ENCODE peak calls at places on chromosome 13, in nine cellular contexts. P is mammary epithelial cell; H is thoracic aorta; Q is uterus; B is MG63; E is CD4-positive, CD25-positive, alpha-beta regulatory T cell; G is colonic mucosa; O is esophagus squamous epithelium; V is neural progenitor cell. U is an unnamed sample. For H3K36me3 and H3K9me3, the result is how much of the 10 kb centered on the place peaks cover.

GRCh38 chr13:35474551-35474950 is 1.9 kb downstream of the MAB21L1 start:
- DNase-seq in P (no peak), H (no peak), Q (no peak), B (no peak), E (no peak), G (no peak), O (no peak), V (peak), U (no peak)

GRCh38 chr13:44013666-44014291 is 134.1 kb downstream of the LACC1 start:
- DNase-seq in P (peak), H (no peak), Q (peak), B (no peak), E (no peak), G (no peak), O (no peak), V (no peak), U (no peak)

GRCh38 chr13:28031220-28031903 is 42.9 kb upstream of the URAD start:
- DNase-seq in P (no peak), H (no peak), Q (no peak), B (no peak), E (no peak), G (no peak), O (no peak), V (no peak), U (no peak)

GRCh38 chr13:40189426-40189825 is 477.0 kb downstream of the FOXO1 start:
- DNase-seq in P (no peak), H (no peak), Q (no peak), B (no peak), E (peak), G (no peak), O (no peak), V (no peak), U (no peak)

GRCh38 chr13:90760639-90761038 is 586.8 kb upstream of the MIR17HG start:
- DNase-seq in P (peak), H (no peak), Q (no peak), B (no peak), E (no peak), G (no peak), O (no peak), V (no peak), U (no peak)

GRCh38 chr13:50801087-50801931 is 42.2 kb downstream of the DLEU7 start:
- DNase-seq in P (peak), H (no peak), Q (peak), B (peak), E (peak), G (peak), O (no peak), V (peak), U (peak)

GRCh38 chr13:113905942-113906341 is 42.1 kb upstream of the GAS6 start:
- DNase-seq in P (no peak), H (no peak), Q (no peak), B (no peak), E (no peak), G (peak), O (no peak), V (no peak), U (no peak)

GRCh38 chr13:22106058-22106457 is 435.2 kb downstream of the FGF9 start:
- DNase-seq in P (no peak), H (no peak), Q (no peak), B (no peak), E (no peak), G (no peak), O (no peak), V (no peak), U (no peak)

GRCh38 chr13:24997367-24997967 is 98.5 kb upstream of the PABPC3 start:
- DNase-seq in P (no peak), H (no peak), Q (no peak), B (no peak), E (peak), G (peak), O (no peak), V (peak), U (no peak)

GRCh38 chr13:69571606-69572323 is 535.9 kb upstream of the ATXN8OS start:
- DNase-seq in P (no peak), H (no peak), Q (no peak), B (no peak), E (no peak), G (no peak), O (no peak), V (no peak), U (no peak)

GRCh38 chr13:102132896-102133295 is 269.0 kb downstream of the FGF14 start:
- DNase-seq in P (no peak), H (no peak), Q (no peak), B (no peak), E (no peak), G (no peak), O (no peak), V (no peak), U (no peak)

GRCh38 chr13:106524108-106524507 is 11.4 kb downstream of the EFNB2 start:
- DNase-seq in P (no peak), H (no peak), Q (no peak), B (no peak), E (no peak), G (no peak), O (no peak), V (no peak), U (no peak)

GRCh38 chr13:18959229-18959628 is 222.4 kb downstream of the TUBA3C start:
- DNase-seq in P (no peak), H (no peak), Q (no peak), B (no peak), E (no peak), G (no peak), O (no peak), V (no peak), U (no peak)

GRCh38 chr13:27053902-27054595 is 117.6 kb downstream of the USP12 start:
- DNase-seq in P (peak), H (no peak), Q (no peak), B (peak), E (no peak), G (no peak), O (no peak), V (no peak), U (no peak)

GRCh38 chr13:97122381-97122996 is 99.6 kb upstream of the MBNL2 start:
- DNase-seq in P (peak), H (no peak), Q (no peak), B (no peak), E (no peak), G (no peak), O (no peak), V (no peak), U (no peak)

GRCh38 chr13:101763191-101763590 is 310.7 kb downstream of the ITGBL1 start:
- DNase-seq in P (peak), H (no peak), Q (no peak), B (no peak), E (no peak), G (no peak), O (no peak), V (no peak), U (no peak)

GRCh38 chr13:99967884-99968520 is 3.6 kb downstream of the ZIC5 start:
- DNase-seq in P (no peak), H (no peak), Q (no peak), B (no peak), E (no peak), G (no peak), O (no peak), V (peak), U (no peak)

GRCh38 chr13:37001921-37002250 is 1.3 kb downstream of the EXOSC8 start:
- DNase-seq in P (no peak), H (no peak), Q (no peak), B (no peak), E (no peak), G (no peak), O (no peak), V (no peak), U (no peak)

GRCh38 chr13:21812192-21812626 is 141.3 kb downstream of the FGF9 start:
- DNase-seq in P (peak), H (no peak), Q (no peak), B (no peak), E (no peak), G (no peak), O (no peak), V (peak), U (no peak)

GRCh38 chr13:71817335-71817734 is 49.7 kb downstream of the DACH1 start:
- DNase-seq in P (no peak), H (no peak), Q (no peak), B (no peak), E (no peak), G (no peak), O (no peak), V (no peak), U (no peak)

GRCh38 chr13:54402495-54402894 is 1373.9 kb downstream of the OLFM4 start:
- DNase-seq in P (no peak), H (no peak), Q (no peak), B (no peak), E (no peak), G (no peak), O (no peak), V (no peak), U (no peak)

GRCh38 chr13:40401911-40402776 is 264.3 kb downstream of the FOXO1 start:
- DNase-seq in P (peak), H (peak), Q (peak), B (peak), E (peak), G (peak), O (peak), V (no peak), U (no peak)

GRCh38 chr13:85725433-85725832 is 73.8 kb downstream of the SLITRK6 start:
- DNase-seq in P (no peak), H (no peak), Q (no peak), B (no peak), E (no peak), G (no peak), O (no peak), V (no peak), U (no peak)

GRCh38 chr13:95267662-95268369 is 33.4 kb downstream of the ABCC4 start:
- DNase-seq in P (peak), H (no peak), Q (peak), B (peak), E (no peak), G (peak), O (no peak), V (no peak), U (no peak)

GRCh38 chr13:65497265-65497664 is 1732.9 kb downstream of the PCDH9 start:
- DNase-seq in P (no peak), H (no peak), Q (no peak), B (no peak), E (no peak), G (no peak), O (no peak), V (no peak), U (no peak)

GRCh38 chr13:109666656-109667448 is 119.5 kb downstream of the IRS2 start:
- DNase-seq in P (peak), H (no peak), Q (no peak), B (no peak), E (no peak), G (no peak), O (no peak), V (no peak), U (no peak)

GRCh38 chr13:30898721-30899188 is 7.3 kb upstream of the MEDAG start:
- DNase-seq in P (peak), H (peak), Q (peak), B (peak), E (no peak), G (no peak), O (no peak), V (no peak), U (no peak)

GRCh38 chr13:108215428-108215827 is at the start of gene LIG4:
- DNase-seq in P (peak), H (peak), Q (peak), B (peak), E (peak), G (peak), O (peak), V (peak), U (peak)

GRCh38 chr13:30673669-30674521 is 56.2 kb downstream of the USPL1 start:
- DNase-seq in P (peak), H (peak), Q (peak), B (peak), E (peak), G (peak), O (peak), V (peak), U (peak)

GRCh38 chr13:52852444-52852843 is 4.0 kb upstream of the PCDH8 start:
- DNase-seq in P (no peak), H (no peak), Q (no peak), B (no peak), E (no peak), G (no peak), O (no peak), V (no peak), U (no peak)

GRCh38 chr13:60759499-60759898 is 362.5 kb downstream of the TDRD3 start:
- DNase-seq in P (no peak), H (no peak), Q (no peak), B (no peak), E (no peak), G (peak), O (no peak), V (peak), U (no peak)

DNA sequence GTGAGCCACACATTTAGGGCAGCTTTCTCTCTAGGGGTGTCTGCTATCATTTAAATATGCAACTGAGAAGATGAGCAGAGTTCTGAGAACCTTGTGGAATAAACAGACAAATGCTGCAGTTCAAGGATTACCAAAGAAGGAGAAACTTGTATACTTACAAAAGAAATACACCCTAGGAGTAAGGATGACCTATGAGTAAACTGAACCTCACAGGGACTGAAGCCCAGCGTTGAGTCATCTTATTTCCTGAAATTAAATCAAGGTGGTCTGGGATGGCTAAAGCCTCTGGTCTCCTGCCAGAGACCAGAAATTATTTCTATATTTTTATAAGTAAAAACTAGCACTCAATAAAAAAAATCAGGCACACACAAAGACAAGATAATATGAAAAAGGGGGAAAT is 40.1 kb downstream of the FAM216B start:
- DNase-seq in P (no peak), H (no peak), Q (no peak), B (peak), E (no peak), G (no peak), O (no peak), V (no peak), U (no peak)
- H3K4me3 ChIP-seq in P (no peak), H (no peak), Q (no peak), B (no peak), E (no peak), G (no peak), O (no peak), V (no peak), U (no peak)

DNA sequence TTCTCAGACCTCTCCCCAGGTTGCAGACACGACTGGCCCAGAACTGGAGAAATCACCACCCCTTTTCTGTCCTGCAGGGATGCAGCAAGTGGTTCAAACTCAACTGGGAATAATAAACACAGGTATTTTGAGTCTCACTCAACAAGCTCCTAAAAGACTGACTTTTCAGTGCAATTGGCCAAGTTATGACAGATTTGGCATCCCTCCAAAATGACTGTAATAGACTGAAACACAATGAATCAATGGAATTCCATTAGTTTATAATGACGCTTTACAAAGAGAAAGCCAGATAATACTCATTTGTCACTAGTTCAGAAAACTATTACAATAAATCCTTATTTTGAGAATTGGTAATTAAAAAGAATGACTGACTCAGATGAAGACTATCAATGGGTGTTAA is 38.1 kb downstream of the MIPEP start:
- DNase-seq in P (no peak), H (no peak), Q (no peak), B (peak), E (no peak), G (no peak), O (no peak), V (no peak), U (no peak)
- H3K36me3 ChIP-seq in P (under half), H (under half), Q (under half), B (under half), E (under half), G (under half), O (under half), V (under half), U (under half)

GRCh38 chr13:29579094-29579493 is 16.4 kb downstream of the SLC7A1 start:
- DNase-seq in P (no peak), H (no peak), Q (no peak), B (no peak), E (no peak), G (no peak), O (no peak), V (no peak), U (no peak)
- H3K9me3 ChIP-seq in P (under half), H (under half), Q (under half), B (under half), E (under half), G (under half), O (under half), V (under half), U (under half)

GRCh38 chr13:45341799-45342584 is 1.0 kb upstream of the TPT1 start:
- DNase-seq in P (peak), H (peak), Q (peak), B (no peak), E (no peak), G (peak), O (no peak), V (no peak), U (no peak)
- H3K4me3 ChIP-seq in P (peak), H (peak), Q (peak), B (peak), E (peak), G (peak), O (peak), V (peak), U (peak)

GRCh38 chr13:20016649-20017364 is 58.3 kb downstream of the ZMYM2 start:
- DNase-seq in P (no peak), H (no peak), Q (no peak), B (no peak), E (no peak), G (no peak), O (no peak), V (no peak), U (no peak)

GRCh38 chr13:20015763-20016162 is 57.2 kb downstream of the ZMYM2 start:
- DNase-seq in P (no peak), H (no peak), Q (no peak), B (no peak), E (no peak), G (no peak), O (no peak), V (no peak), U (no peak)

GRCh38 chr13:20019033-20019432 is 60.5 kb downstream of the ZMYM2 start:
- DNase-seq in P (no peak), H (no peak), Q (no peak), B (no peak), E (peak), G (no peak), O (no peak), V (no peak), U (no peak)

GRCh38 chr13:20017365-20017711 is 58.8 kb downstream of the ZMYM2 start:
- DNase-seq in P (no peak), H (no peak), Q (no peak), B (no peak), E (no peak), G (no peak), O (no peak), V (no peak), U (no peak)
- H3K36me3 ChIP-seq in P (under half), H (under half), Q (under half), B (half or more), E (half or more), G (under half), O (half or more), V (under half), U (under half)

GRCh38 chr13:32627793-32628192 is 41.5 kb downstream of the PDS5B start:
- DNase-seq in P (no peak), H (no peak), Q (no peak), B (no peak), E (no peak), G (no peak), O (no peak), V (no peak), U (no peak)

GRCh38 chr13:32617112-32617511 is 30.9 kb downstream of the PDS5B start:
- DNase-seq in P (no peak), H (no peak), Q (no peak), B (no peak), E (no peak), G (no peak), O (no peak), V (no peak), U (no peak)

GRCh38 chr13:32624441-32624840 is 38.2 kb downstream of the PDS5B start:
- DNase-seq in P (no peak), H (no peak), Q (no peak), B (no peak), E (no peak), G (no peak), O (no peak), V (no peak), U (no peak)

GRCh38 chr13:32622827-32623226 is 36.6 kb downstream of the PDS5B start:
- DNase-seq in P (no peak), H (no peak), Q (no peak), B (no peak), E (no peak), G (no peak), O (no peak), V (no peak), U (no peak)
- H3K9me3 ChIP-seq in P (under half), H (under half), Q (under half), B (under half), E (under half), G (under half), O (under half), V (under half), U (under half)

GRCh38 chr13:75494491-75494890 is 12.5 kb upstream of the TBC1D4 start:
- DNase-seq in P (no peak), H (no peak), Q (no peak), B (no peak), E (no peak), G (no peak), O (no peak), V (no peak), U (no peak)

GRCh38 chr13:75492389-75492788 is 10.4 kb upstream of the TBC1D4 start:
- DNase-seq in P (no peak), H (no peak), Q (no peak), B (no peak), E (no peak), G (no peak), O (no peak), V (no peak), U (no peak)

GRCh38 chr13:75493156-75493555 is 11.2 kb upstream of the TBC1D4 start:
- DNase-seq in P (no peak), H (no peak), Q (no peak), B (no peak), E (no peak), G (no peak), O (no peak), V (no peak), U (no peak)

DNA sequence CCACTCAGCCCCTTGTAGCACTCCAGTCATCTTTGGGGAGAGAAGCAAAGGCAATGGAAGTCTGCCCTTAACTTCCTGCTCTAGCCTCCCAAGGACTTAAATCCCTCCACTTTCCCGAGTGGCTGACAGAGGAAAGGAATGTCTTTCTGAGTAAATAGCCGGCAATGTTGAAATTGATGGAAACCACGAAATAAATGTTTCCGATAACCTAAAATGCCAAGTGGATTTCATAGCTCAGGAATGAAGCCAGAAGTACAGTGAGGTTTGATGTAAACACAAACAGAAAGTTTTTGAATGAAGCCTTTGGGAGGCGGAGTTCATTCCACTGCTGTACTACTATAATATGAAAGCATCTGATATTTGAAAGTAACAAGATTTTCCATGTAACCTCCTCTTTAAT is 14.0 kb upstream of the TBC1D4 start:
- DNase-seq in P (no peak), H (no peak), Q (no peak), B (no peak), E (no peak), G (no peak), O (no peak), V (no peak), U (no peak)
- H3K4me3 ChIP-seq in P (no peak), H (no peak), Q (no peak), B (no peak), E (no peak), G (no peak), O (no peak), V (no peak), U (no peak)